ENCODE peak calls at places on chromosomes 16 and 17, in six cellular contexts. One of them, this sample, is unnamed.

GRCh38 chr17:40878044-40878443 is 7.0 kb downstream of the KRT20 start:
- DNase-seq in H1: no peak
- DNase-seq in IMR-90: no peak
- DNase-seq in mesenchymal stem cell: no peak
- DNase-seq in H9: no peak
- DNase-seq in neuronal stem cell: no peak
- DNase-seq in this sample: no peak

GRCh38 chr17:57478433-57478832 is 222.1 kb downstream of the MSI2 start:
- DNase-seq in neuronal stem cell: no peak
- DNase-seq in H1: no peak
- DNase-seq in IMR-90: no peak
- DNase-seq in mesenchymal stem cell: peak
- DNase-seq in H9: no peak
- DNase-seq in this sample: no peak

GRCh38 chr17:73283841-73284282 is 22.2 kb upstream of the CPSF4L start:
- DNase-seq in mesenchymal stem cell: no peak
- DNase-seq in neuronal stem cell: peak
- DNase-seq in H9: peak
- DNase-seq in H1: peak
- DNase-seq in IMR-90: no peak
- DNase-seq in this sample: peak

GRCh38 chr17:5608696-5609095 is 24.4 kb upstream of the NLRP1 start:
- DNase-seq in mesenchymal stem cell: no peak
- DNase-seq in neuronal stem cell: no peak
- DNase-seq in H1: no peak
- DNase-seq in IMR-90: no peak
- DNase-seq in H9: no peak
- DNase-seq in this sample: no peak

GRCh38 chr17:75367312-75367711 is 38.2 kb downstream of the GRB2 start:
- DNase-seq in mesenchymal stem cell: peak
- DNase-seq in neuronal stem cell: no peak
- DNase-seq in H9: no peak
- DNase-seq in H1: no peak
- DNase-seq in IMR-90: peak
- DNase-seq in this sample: peak

GRCh38 chr16:26963109-26963508 is 103.6 kb upstream of the C16orf82 start:
- DNase-seq in mesenchymal stem cell: no peak
- DNase-seq in H9: peak
- DNase-seq in neuronal stem cell: no peak
- DNase-seq in IMR-90: peak
- DNase-seq in H1: no peak
- DNase-seq in this sample: peak

GRCh38 chr16:56547120-56547948 is 17.5 kb upstream of the MT4 start:
- DNase-seq in IMR-90: peak
- DNase-seq in H9: peak
- DNase-seq in H1: peak
- DNase-seq in neuronal stem cell: peak
- DNase-seq in mesenchymal stem cell: peak
- DNase-seq in this sample: peak

GRCh38 chr16:10314811-10315210 is 71.0 kb upstream of the ATF7IP2 start:
- DNase-seq in H1: no peak
- DNase-seq in mesenchymal stem cell: no peak
- DNase-seq in H9: no peak
- DNase-seq in IMR-90: no peak
- DNase-seq in neuronal stem cell: no peak
- DNase-seq in this sample: peak

GRCh38 chr17:39923836-39924690 is 3.3 kb downstream of the ORMDL3 start:
- DNase-seq in H9: peak
- DNase-seq in mesenchymal stem cell: peak
- DNase-seq in IMR-90: peak
- DNase-seq in neuronal stem cell: no peak
- DNase-seq in H1: no peak
- DNase-seq in this sample: peak

GRCh38 chr16:10846213-10846998 is 27.8 kb upstream of the TVP23A start:
- DNase-seq in H1: no peak
- DNase-seq in neuronal stem cell: no peak
- DNase-seq in IMR-90: no peak
- DNase-seq in H9: no peak
- DNase-seq in mesenchymal stem cell: no peak
- DNase-seq in this sample: no peak

GRCh38 chr16:22927306-22927705 is 113.3 kb downstream of the HS3ST2 start:
- DNase-seq in IMR-90: no peak
- DNase-seq in H1: no peak
- DNase-seq in mesenchymal stem cell: no peak
- DNase-seq in neuronal stem cell: no peak
- DNase-seq in H9: no peak
- DNase-seq in this sample: no peak

GRCh38 chr17:8757189-8757588 is 1.2 kb downstream of the SPDYE4 start:
- DNase-seq in IMR-90: no peak
- DNase-seq in neuronal stem cell: no peak
- DNase-seq in mesenchymal stem cell: no peak
- DNase-seq in H9: no peak
- DNase-seq in H1: no peak
- DNase-seq in this sample: no peak

GRCh38 chr17:8754890-8755289 is 3.5 kb downstream of the SPDYE4 start:
- DNase-seq in mesenchymal stem cell: no peak
- DNase-seq in H9: no peak
- DNase-seq in neuronal stem cell: no peak
- DNase-seq in IMR-90: no peak
- DNase-seq in H1: no peak
- DNase-seq in this sample: no peak

GRCh38 chr17:8762012-8762411 is 3.7 kb upstream of the SPDYE4 start:
- DNase-seq in mesenchymal stem cell: no peak
- DNase-seq in H1: no peak
- DNase-seq in neuronal stem cell: no peak
- DNase-seq in H9: no peak
- DNase-seq in IMR-90: no peak
- DNase-seq in this sample: no peak

GRCh38 chr17:8755590-8756255 is 2.6 kb downstream of the SPDYE4 start:
- DNase-seq in H1: no peak
- DNase-seq in IMR-90: no peak
- DNase-seq in H9: no peak
- DNase-seq in mesenchymal stem cell: no peak
- DNase-seq in neuronal stem cell: no peak
- DNase-seq in this sample: no peak

DNA sequence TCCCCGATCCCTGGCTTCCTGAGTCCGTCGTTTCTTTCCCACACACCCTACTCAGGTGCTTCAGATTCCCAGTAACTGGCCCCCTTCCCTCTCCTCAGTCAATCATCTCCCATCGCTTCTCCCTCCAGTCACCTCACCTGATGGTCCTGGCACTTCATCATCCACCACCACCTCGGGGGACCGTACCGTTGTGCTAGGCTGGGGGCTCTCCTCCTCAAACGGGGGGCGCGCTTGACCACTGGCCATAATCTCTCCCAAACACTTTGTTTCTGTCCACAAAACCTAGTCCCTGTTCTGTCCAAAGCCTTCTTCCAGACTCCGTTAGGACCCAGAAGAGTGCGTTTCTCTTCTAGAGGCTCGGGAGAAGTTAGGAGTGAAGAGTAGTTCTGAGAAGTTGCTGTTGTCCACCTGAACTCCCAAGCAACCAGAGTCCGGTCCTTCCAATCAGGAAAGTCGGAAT is at the start of gene SPDYE4:
- DNase-seq in H9: no peak
- DNase-seq in H1: no peak
- DNase-seq in neuronal stem cell: no peak
- DNase-seq in IMR-90: no peak
- DNase-seq in mesenchymal stem cell: no peak
- DNase-seq in this sample: no peak
- H2BK15ac ChIP-seq in H9: no peak
- H2BK15ac ChIP-seq in H1: no peak
- H2BK15ac ChIP-seq in neuronal stem cell: no peak
- H2BK15ac ChIP-seq in IMR-90: no peak
- H2BK15ac ChIP-seq in mesenchymal stem cell: no peak
- H2BK15ac ChIP-seq in this sample: no peak

GRCh38 chr16:79554912-79555311 is 45.6 kb downstream of the MAF start:
- DNase-seq in mesenchymal stem cell: no peak
- DNase-seq in H1: no peak
- DNase-seq in H9: no peak
- DNase-seq in neuronal stem cell: no peak
- DNase-seq in IMR-90: no peak
- DNase-seq in this sample: no peak
- H2BK15ac ChIP-seq in mesenchymal stem cell: no peak
- H2BK15ac ChIP-seq in H1: no peak
- H2BK15ac ChIP-seq in H9: no peak
- H2BK15ac ChIP-seq in neuronal stem cell: no peak
- H2BK15ac ChIP-seq in IMR-90: no peak
- H2BK15ac ChIP-seq in this sample: no peak

DNA sequence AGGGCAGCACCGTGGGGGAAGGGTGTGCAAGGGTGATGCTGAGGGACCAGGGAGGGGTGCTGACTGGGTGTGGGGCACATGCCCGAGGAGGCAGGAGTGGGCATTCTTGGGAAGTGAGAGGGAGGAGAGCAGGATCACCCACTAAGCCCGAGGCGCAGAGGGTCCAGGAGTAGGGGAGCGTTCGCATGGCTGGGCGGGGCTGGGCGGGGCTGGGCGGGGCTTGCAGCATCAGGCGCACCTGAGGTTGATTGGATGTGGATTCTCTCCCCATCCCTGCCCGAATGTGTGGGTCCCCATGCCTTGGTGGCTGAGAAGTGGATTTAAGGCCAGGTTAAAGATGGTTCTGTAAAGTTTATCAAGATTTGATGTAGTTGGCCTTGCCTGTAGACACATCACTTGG is 14.2 kb downstream of the BANP start:
- DNase-seq in neuronal stem cell: no peak
- DNase-seq in H1: no peak
- DNase-seq in IMR-90: no peak
- DNase-seq in H9: peak
- DNase-seq in mesenchymal stem cell: no peak
- DNase-seq in this sample: no peak
- H2BK15ac ChIP-seq in neuronal stem cell: no peak
- H2BK15ac ChIP-seq in H1: no peak
- H2BK15ac ChIP-seq in IMR-90: no peak
- H2BK15ac ChIP-seq in H9: no peak
- H2BK15ac ChIP-seq in mesenchymal stem cell: no peak
- H2BK15ac ChIP-seq in this sample: no peak

GRCh38 chr16:70441406-70441990 is 2.6 kb upstream of the ST3GAL2 start:
- DNase-seq in IMR-90: no peak
- DNase-seq in H1: no peak
- DNase-seq in mesenchymal stem cell: peak
- DNase-seq in neuronal stem cell: no peak
- DNase-seq in H9: no peak
- DNase-seq in this sample: no peak

GRCh38 chr16:70438983-70439862 is at the start of gene ST3GAL2:
- DNase-seq in IMR-90: peak
- DNase-seq in neuronal stem cell: peak
- DNase-seq in mesenchymal stem cell: peak
- DNase-seq in H1: peak
- DNase-seq in H9: peak
- DNase-seq in this sample: peak

GRCh38 chr16:70437582-70438324 is 1.1 kb downstream of the ST3GAL2 start:
- DNase-seq in H9: no peak
- DNase-seq in mesenchymal stem cell: peak
- DNase-seq in neuronal stem cell: no peak
- DNase-seq in H1: no peak
- DNase-seq in IMR-90: peak
- DNase-seq in this sample: peak

GRCh38 chr16:70437017-70437581 is 1.8 kb downstream of the ST3GAL2 start:
- DNase-seq in mesenchymal stem cell: peak
- DNase-seq in H9: peak
- DNase-seq in H1: peak
- DNase-seq in IMR-90: peak
- DNase-seq in neuronal stem cell: no peak
- DNase-seq in this sample: peak

GRCh38 chr16:70438325-70438982 is 446 bp downstream of the ST3GAL2 start:
- DNase-seq in H9: no peak
- DNase-seq in mesenchymal stem cell: no peak
- DNase-seq in neuronal stem cell: no peak
- DNase-seq in H1: no peak
- DNase-seq in IMR-90: no peak
- DNase-seq in this sample: no peak
- H2BK15ac ChIP-seq in H9: no peak
- H2BK15ac ChIP-seq in mesenchymal stem cell: peak
- H2BK15ac ChIP-seq in neuronal stem cell: no peak
- H2BK15ac ChIP-seq in H1: no peak
- H2BK15ac ChIP-seq in IMR-90: peak
- H2BK15ac ChIP-seq in this sample: no peak

DNA sequence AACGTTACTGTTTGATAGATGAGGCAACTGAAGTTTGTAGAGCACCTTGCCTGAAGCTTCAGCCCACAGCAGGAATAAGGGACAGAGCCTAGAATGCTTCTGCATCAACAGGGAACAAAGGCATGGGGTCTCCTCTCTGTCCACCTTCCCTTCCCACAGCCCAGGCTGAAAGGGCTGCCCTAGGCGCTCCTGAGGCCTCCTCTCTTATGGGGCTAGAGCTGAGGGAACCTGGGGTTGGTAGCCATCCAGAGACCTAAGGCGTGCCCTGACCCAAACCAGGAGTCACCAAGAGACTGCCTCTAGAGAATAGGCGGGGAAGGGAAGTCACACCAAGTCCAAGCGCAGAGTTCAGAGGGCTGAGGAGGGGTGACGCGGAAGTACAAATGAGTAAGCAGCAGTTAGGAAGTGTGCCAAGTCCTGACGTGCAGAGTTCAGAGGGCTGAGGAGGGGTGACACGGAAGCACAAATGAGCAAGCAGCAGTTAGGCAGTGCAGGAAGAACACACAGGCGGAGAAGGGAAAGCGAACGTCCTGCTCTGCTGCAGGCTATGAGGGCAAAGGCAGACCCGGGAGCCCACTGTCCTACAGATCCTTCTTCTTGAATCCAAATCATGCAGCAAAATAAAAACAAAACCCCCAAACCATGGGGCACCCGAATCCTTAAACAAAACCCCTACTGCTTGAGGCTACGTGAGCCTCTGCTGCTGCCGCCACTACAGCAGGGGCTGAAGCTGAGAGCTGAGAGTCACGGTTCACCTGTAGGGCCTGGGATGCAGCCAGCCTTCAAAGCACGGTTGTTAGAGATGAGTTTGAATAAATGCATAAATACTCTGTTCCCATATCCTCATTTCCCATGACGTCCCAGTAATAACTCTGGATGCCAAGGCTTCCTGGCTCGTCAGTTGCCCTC is 2.7 kb upstream of the SPG7 start:
- DNase-seq in IMR-90: peak
- DNase-seq in neuronal stem cell: no peak
- DNase-seq in H9: no peak
- DNase-seq in mesenchymal stem cell: peak
- DNase-seq in H1: no peak
- DNase-seq in this sample: no peak
- H2BK15ac ChIP-seq in IMR-90: peak
- H2BK15ac ChIP-seq in neuronal stem cell: no peak
- H2BK15ac ChIP-seq in H9: no peak
- H2BK15ac ChIP-seq in mesenchymal stem cell: peak
- H2BK15ac ChIP-seq in H1: no peak
- H2BK15ac ChIP-seq in this sample: no peak

GRCh38 chr17:82661717-82662683 is 13.8 kb upstream of the WDR45B start:
- DNase-seq in mesenchymal stem cell: no peak
- DNase-seq in H1: no peak
- DNase-seq in neuronal stem cell: no peak
- DNase-seq in IMR-90: no peak
- DNase-seq in H9: no peak
- DNase-seq in this sample: no peak
- H2BK15ac ChIP-seq in mesenchymal stem cell: no peak
- H2BK15ac ChIP-seq in H1: no peak
- H2BK15ac ChIP-seq in neuronal stem cell: no peak
- H2BK15ac ChIP-seq in IMR-90: no peak
- H2BK15ac ChIP-seq in H9: no peak
- H2BK15ac ChIP-seq in this sample: no peak